ENCODE peak calls at places on chromosomes 11 and 22, in seven cellular contexts. X is GM04503; O is transverse colon; C is activated CD4-positive, alpha-beta T cell treated with anti-CD3 and anti-CD28 coated beads, Interleukin-2, amount 50 U/mL, for 48 hours; V is CD4-positive, alpha-beta T cell; I is lung microvascular endothelial cell; Y is stimulated activated CD4-positive, alpha-beta T cell treated with anti-CD3 and anti-CD28 coated beads, Interleukin-12 subunit alpha, Interleukin-12 subunit beta, amount 100 ng/mL, for 48 hours. S is an unnamed sample.

GRCh38 chr22:44574057-44574456 is 76.0 kb upstream of the RTL6 start:
- DNase-seq in X (peak), O (no peak), C (no peak), V (no peak), I (peak), Y (no peak), S (no peak)

GRCh38 chr11:123061403-123062157 is at the start of gene HSPA8:
- DNase-seq in X (no peak), O (peak), C (peak), V (peak), I (peak), Y (peak), S (no peak)

GRCh38 chr22:47247609-47248240 is 485.3 kb downstream of the TBC1D22A start:
- DNase-seq in X (no peak), O (no peak), C (no peak), V (no peak), I (no peak), Y (no peak), S (no peak)

GRCh38 chr11:78380615-78381029 is 37.0 kb downstream of the GAB2 start:
- DNase-seq in X (no peak), O (no peak), C (no peak), V (no peak), I (no peak), Y (no peak), S (no peak)

GRCh38 chr11:3135491-3136440 is 29.3 kb downstream of the OSBPL5 start:
- DNase-seq in X (no peak), O (peak), C (no peak), V (no peak), I (no peak), Y (no peak), S (no peak)

GRCh38 chr11:124900464-124900863 is 2.8 kb upstream of the ROBO4 start:
- DNase-seq in X (peak), O (no peak), C (no peak), V (no peak), I (peak), Y (no peak), S (no peak)

GRCh38 chr11:10310301-10310841 is 5.5 kb downstream of the ADM start:
- DNase-seq in X (no peak), O (no peak), C (no peak), V (no peak), I (peak), Y (no peak), S (peak)

GRCh38 chr11:113168804-113169342 is 145.5 kb upstream of the TTC12 start:
- DNase-seq in X (no peak), O (no peak), C (no peak), V (no peak), I (no peak), Y (no peak), S (no peak)

GRCh38 chr22:24305260-24305692 is 34.6 kb downstream of the SPECC1L start:
- DNase-seq in X (no peak), O (no peak), C (no peak), V (no peak), I (peak), Y (no peak), S (no peak)

GRCh38 chr11:117169726-117170125 is 8.8 kb upstream of the SIDT2 start:
- DNase-seq in X (no peak), O (no peak), C (no peak), V (no peak), I (no peak), Y (no peak), S (no peak)

GRCh38 chr22:41567452-41567768 is 6.6 kb downstream of the CSDC2 start:
- DNase-seq in X (no peak), O (no peak), C (no peak), V (no peak), I (no peak), Y (no peak), S (no peak)

GRCh38 chr11:112467721-112468120 is 207.1 kb upstream of the PLET1 start:
- DNase-seq in X (no peak), O (no peak), C (no peak), V (no peak), I (no peak), Y (no peak), S (no peak)

GRCh38 chr22:31753005-31753633 is 700 bp upstream of the DEPDC5 start:
- DNase-seq in X (no peak), O (peak), C (peak), V (peak), I (peak), Y (no peak), S (peak)

GRCh38 chr11:118142809-118143208 is 9.8 kb downstream of the SCN4B start:
- DNase-seq in X (no peak), O (peak), C (no peak), V (no peak), I (no peak), Y (no peak), S (no peak)

GRCh38 chr11:134039726-134040385 is 29.0 kb upstream of the JAM3 start:
- DNase-seq in X (no peak), O (no peak), C (no peak), V (no peak), I (no peak), Y (no peak), S (no peak)

GRCh38 chr11:75762885-75763284 is 5.7 kb upstream of the DGAT2 start:
- DNase-seq in X (no peak), O (no peak), C (no peak), V (no peak), I (no peak), Y (no peak), S (no peak)

GRCh38 chr11:129364143-129364654 is 11.4 kb upstream of the BARX2 start:
- DNase-seq in X (peak), O (peak), C (peak), V (peak), I (peak), Y (peak), S (peak)

GRCh38 chr11:14612624-14613023 is 31.0 kb upstream of the PDE3B start:
- DNase-seq in X (no peak), O (no peak), C (no peak), V (no peak), I (no peak), Y (no peak), S (no peak)

GRCh38 chr11:86577663-86578636 is 94.5 kb downstream of the ME3 start:
- DNase-seq in X (peak), O (peak), C (no peak), V (no peak), I (peak), Y (no peak), S (no peak)

GRCh38 chr11:116788534-116788933 is 711 bp upstream of the ZPR1 start:
- DNase-seq in X (no peak), O (no peak), C (no peak), V (no peak), I (no peak), Y (no peak), S (no peak)

GRCh38 chr22:38456272-38456837 is 1.4 kb upstream of the KCNJ4 start:
- DNase-seq in X (no peak), O (no peak), C (no peak), V (no peak), I (no peak), Y (no peak), S (no peak)

GRCh38 chr11:112453601-112454577 is 193.2 kb upstream of the PLET1 start:
- DNase-seq in X (no peak), O (peak), C (peak), V (peak), I (peak), Y (peak), S (peak)

GRCh38 chr11:126083829-126084607 is 21.4 kb upstream of the CDON start:
- DNase-seq in X (no peak), O (no peak), C (peak), V (peak), I (no peak), Y (no peak), S (no peak)

GRCh38 chr11:86632499-86633269 is 39.7 kb downstream of the ME3 start:
- DNase-seq in X (peak), O (no peak), C (peak), V (no peak), I (peak), Y (peak), S (no peak)

GRCh38 chr11:86919557-86920210 is 35.5 kb downstream of the FZD4 start:
- DNase-seq in X (no peak), O (no peak), C (no peak), V (no peak), I (peak), Y (no peak), S (peak)

GRCh38 chr11:3189193-3189843 is 24.2 kb upstream of the OSBPL5 start:
- DNase-seq in X (no peak), O (no peak), C (no peak), V (no peak), I (no peak), Y (no peak), S (no peak)

GRCh38 chr22:25081409-25081824 is 118.2 kb upstream of the CRYBB3 start:
- DNase-seq in X (no peak), O (peak), C (peak), V (peak), I (peak), Y (no peak), S (peak)

GRCh38 chr11:1206391-1207271 is 16.2 kb upstream of the MUC5B start:
- DNase-seq in X (no peak), O (no peak), C (no peak), V (no peak), I (no peak), Y (no peak), S (no peak)

GRCh38 chr11:2270322-2271076 is at the start of gene ASCL2:
- DNase-seq in X (no peak), O (no peak), C (no peak), V (no peak), I (no peak), Y (no peak), S (peak)

GRCh38 chr11:3121931-3122774 is 43.0 kb downstream of the OSBPL5 start:
- DNase-seq in X (no peak), O (peak), C (no peak), V (no peak), I (no peak), Y (no peak), S (peak)

GRCh38 chr11:7936615-7937014 is 4.9 kb downstream of the OR10A3 start:
- DNase-seq in X (no peak), O (peak), C (no peak), V (no peak), I (no peak), Y (no peak), S (no peak)

GRCh38 chr11:45285931-45286632 is at the start of gene SYT13:
- DNase-seq in X (no peak), O (peak), C (no peak), V (no peak), I (no peak), Y (no peak), S (no peak)

GRCh38 chr11:1566381-1567051 is 5.6 kb downstream of the DUSP8 start:
- DNase-seq in X (no peak), O (no peak), C (no peak), V (no peak), I (no peak), Y (no peak), S (no peak)

GRCh38 chr11:106961048-106961447 is 57.2 kb downstream of the GUCY1A2 start:
- DNase-seq in X (no peak), O (no peak), C (no peak), V (no peak), I (no peak), Y (no peak), S (no peak)

GRCh38 chr11:114350022-114350421 is 50.3 kb downstream of the C11orf71 start:
- DNase-seq in X (no peak), O (no peak), C (no peak), V (no peak), I (no peak), Y (no peak), S (no peak)

GRCh38 chr22:40157546-40157945 is 20.2 kb upstream of the TNRC6B start:
- DNase-seq in X (no peak), O (peak), C (no peak), V (no peak), I (no peak), Y (no peak), S (no peak)

GRCh38 chr11:1625541-1625940 is 3.6 kb upstream of the KRTAP5-4 start:
- DNase-seq in X (no peak), O (no peak), C (no peak), V (no peak), I (no peak), Y (no peak), S (no peak)

S was measured in GM13976.